ENCODE peak calls at places on chromosomes 3 and 15, in five cellular contexts. One of them, this sample, is unnamed.

GRCh38 chr15:81777546-81777945 is 268.3 kb downstream of the MEX3B start:
- DNase-seq in cerebellar nuclear complex: no peak
- DNase-seq in T-helper 2 cell: no peak
- DNase-seq in cardiac septum: no peak
- DNase-seq in SIG-M5: no peak
- DNase-seq in this sample: no peak

GRCh38 chr3:159765025-159765859 is 223.4 kb upstream of the IL12A start:
- DNase-seq in cardiac septum: peak; percentile 93
- DNase-seq in SIG-M5: no peak
- DNase-seq in T-helper 2 cell: no peak
- DNase-seq in cerebellar nuclear complex: peak; percentile 3
- DNase-seq in this sample: no peak

GRCh38 chr15:69328739-69329138 is 30.0 kb downstream of the PAQR5 start:
- DNase-seq in T-helper 2 cell: no peak
- DNase-seq in cerebellar nuclear complex: no peak
- DNase-seq in cardiac septum: no peak
- DNase-seq in SIG-M5: no peak
- DNase-seq in this sample: no peak

GRCh38 chr3:16487506-16488175 is 25.9 kb downstream of the RFTN1 start:
- DNase-seq in T-helper 2 cell: no peak
- DNase-seq in SIG-M5: no peak
- DNase-seq in cerebellar nuclear complex: no peak
- DNase-seq in cardiac septum: no peak
- DNase-seq in this sample: no peak

GRCh38 chr3:197792019-197792647 is 1.1 kb downstream of the LRCH3 start:
- DNase-seq in cerebellar nuclear complex: no peak
- DNase-seq in T-helper 2 cell: no peak
- DNase-seq in SIG-M5: no peak
- DNase-seq in cardiac septum: no peak
- DNase-seq in this sample: peak; percentile 13

GRCh38 chr3:173652093-173652492 is 254.5 kb downstream of the NLGN1 start:
- DNase-seq in cardiac septum: no peak
- DNase-seq in T-helper 2 cell: no peak
- DNase-seq in SIG-M5: no peak
- DNase-seq in cerebellar nuclear complex: no peak
- DNase-seq in this sample: no peak

GRCh38 chr15:63638828-63639227 is 41.6 kb downstream of the FBXL22 start:
- DNase-seq in T-helper 2 cell: no peak
- DNase-seq in cardiac septum: no peak
- DNase-seq in SIG-M5: no peak
- DNase-seq in cerebellar nuclear complex: no peak
- DNase-seq in this sample: no peak

GRCh38 chr15:85673326-85673725 is 121.4 kb downstream of the KLHL25 start:
- DNase-seq in T-helper 2 cell: no peak
- DNase-seq in cardiac septum: no peak
- DNase-seq in SIG-M5: no peak
- DNase-seq in cerebellar nuclear complex: no peak
- DNase-seq in this sample: no peak

GRCh38 chr3:65500398-65501306 is 538.1 kb downstream of the MAGI1 start:
- DNase-seq in T-helper 2 cell: no peak
- DNase-seq in cardiac septum: no peak
- DNase-seq in cerebellar nuclear complex: no peak
- DNase-seq in SIG-M5: no peak
- DNase-seq in this sample: no peak

This sample was measured in T-helper 22 cell.